ENCODE peak calls at places on chromosome 7, in five cellular contexts. I is SK-N-SH, O is GM23338, S is GM23248, W is PC-9. K is an unnamed sample.
A peak's percentile ranks its signal among the peaks of the same experiment; 100 is the strongest.

GRCh38 chr7:2760098-2760889 is 72.3 kb downstream of the AMZ1 start:
- DNase-seq in W (peak; percentile 47), O (peak; percentile 86), I (peak; percentile 85), S (peak; percentile 76), K (peak; percentile 41)

GRCh38 chr7:1667566-1668485 is 2.3 kb upstream of the ELFN1 start:
- DNase-seq in S (no peak), O (peak; percentile 50), W (no peak), I (peak; percentile 87), K (no peak)

GRCh38 chr7:111672901-111673300 is 110.6 kb upstream of the IMMP2L start:
- DNase-seq in S (no peak), I (no peak), W (no peak), O (no peak), K (no peak)

GRCh38 chr7:68978710-68979109 is 619.6 kb upstream of the AUTS2 start:
- DNase-seq in W (no peak), O (no peak), S (no peak), I (no peak), K (no peak)

GRCh38 chr7:133572087-133572486 is 319.2 kb downstream of the EXOC4 start:
- DNase-seq in O (no peak), W (no peak), S (peak; percentile 10), I (no peak), K (no peak)

GRCh38 chr7:73522081-73522818 is at the start of gene BAZ1B:
- DNase-seq in I (peak; percentile 100), S (peak; percentile 99), O (peak; percentile 99), W (peak; percentile 98), K (peak; percentile 99)

GRCh38 chr7:143909863-143910262 is 7.9 kb upstream of the TCAF1 start:
- DNase-seq in W (no peak), S (peak; percentile 78), O (no peak), I (no peak), K (no peak)

GRCh38 chr7:151304856-151305255 is 36.8 kb upstream of the NUB1 start:
- DNase-seq in S (peak; percentile 30), I (no peak), O (peak; percentile 86), W (no peak), K (no peak)

GRCh38 chr7:11831727-11832495 is at the start of gene THSD7A:
- DNase-seq in S (peak; percentile 69), W (peak; percentile 68), O (peak; percentile 71), I (peak; percentile 92), K (no peak)

GRCh38 chr7:105769951-105770628 is 106.3 kb downstream of the ATXN7L1 start:
- DNase-seq in I (peak; percentile 37), S (peak; percentile 39), W (peak; percentile 58), O (no peak), K (no peak)

GRCh38 chr7:71332226-71332625 is 200.3 kb downstream of the GALNT17 start:
- DNase-seq in W (no peak), O (no peak), I (no peak), S (no peak), K (no peak)

GRCh38 chr7:2120841-2121830 is 111.6 kb downstream of the MAD1L1 start:
- DNase-seq in W (no peak), S (no peak), O (no peak), I (peak; percentile 77), K (no peak)

GRCh38 chr7:91276909-91277308 is 12.7 kb downstream of the FZD1 start:
- DNase-seq in I (no peak), W (no peak), S (no peak), O (no peak), K (no peak)
- H3K9me2 ChIP-seq in I (no peaks in the 10 kb centered on the region), W (no peaks in the 10 kb centered on the region), S (no peaks in the 10 kb centered on the region), O (no peaks in the 10 kb centered on the region), K (no peaks in the 10 kb centered on the region)

GRCh38 chr7:128030263-128030998 is 806 bp downstream of the LRRC4 start:
- DNase-seq in I (peak; percentile 50), S (no peak), W (no peak), O (peak; percentile 67), K (no peak)

GRCh38 chr7:128032605-128033235 is 1.5 kb upstream of the LRRC4 start:
- DNase-seq in I (no peak), W (no peak), S (peak; percentile 78), O (peak; percentile 57), K (no peak)

GRCh38 chr7:128030999-128031681 is at the start of gene LRRC4:
- DNase-seq in W (peak; percentile 31), I (peak; percentile 90), O (peak; percentile 81), S (peak; percentile 83), K (peak; percentile 84)

GRCh38 chr7:128033246-128033645 is 2.0 kb upstream of the LRRC4 start:
- DNase-seq in W (no peak), O (no peak), I (no peak), S (no peak), K (no peak)

GRCh38 chr7:128031901-128032604 is 816 bp upstream of the LRRC4 start:
- DNase-seq in S (peak; percentile 97), I (peak; percentile 92), W (peak; percentile 46), O (peak; percentile 80), K (peak; percentile 92)
- H3K27me3 ChIP-seq in S (no peaks in the 10 kb centered on the region), I (no peaks in the 10 kb centered on the region), W (no peaks in the 10 kb centered on the region), O (peaks cover 31% of the 10 kb centered on the region), K (no peaks in the 10 kb centered on the region)

DNA sequence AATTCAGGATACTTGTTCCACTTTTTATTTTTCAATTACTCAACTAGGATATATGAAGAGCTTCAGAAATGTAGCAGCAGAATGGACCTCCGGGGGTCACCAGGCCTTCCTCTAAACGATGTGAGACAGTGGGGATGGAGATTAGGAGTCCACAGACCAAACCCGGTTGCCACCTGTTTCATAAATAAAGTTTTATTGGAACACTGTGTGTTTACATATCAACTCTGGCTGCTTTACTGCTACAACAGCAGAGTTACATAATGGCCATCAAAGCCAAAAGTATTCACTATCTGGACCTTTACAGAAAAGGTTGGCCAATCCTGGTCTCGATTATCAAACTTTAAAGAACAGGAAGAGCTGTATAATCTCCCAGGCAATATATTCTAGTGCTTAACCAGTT is 30.8 kb downstream of the RAPGEF5 start:
- DNase-seq in S (no peak), O (no peak), I (no peak), W (no peak), K (no peak)
- H3K79me2 ChIP-seq in S (no peaks in the 10 kb centered on the region), O (peaks cover 70% of the 10 kb centered on the region), I (no peaks in the 10 kb centered on the region), W (no peaks in the 10 kb centered on the region), K (peaks cover 100% of the 10 kb centered on the region)

GRCh38 chr7:92206672-92207071 is 27.7 kb upstream of the LRRD1 start:
- DNase-seq in O (no peak), W (no peak), I (no peak), S (no peak), K (no peak)
- H3K9me2 ChIP-seq in O (no peaks in the 10 kb centered on the region), W (no peaks in the 10 kb centered on the region), I (no peaks in the 10 kb centered on the region), S (no peaks in the 10 kb centered on the region), K (no peaks in the 10 kb centered on the region)

GRCh38 chr7:98800996-98801395 is 68.8 kb downstream of the TMEM130 start:
- DNase-seq in W (no peak), O (no peak), S (no peak), I (no peak), K (no peak)
- H3K27me3 ChIP-seq in W (no peaks in the 10 kb centered on the region), O (no peaks in the 10 kb centered on the region), S (no peaks in the 10 kb centered on the region), I (no peaks in the 10 kb centered on the region), K (peaks cover 3% of the 10 kb centered on the region)

K was measured in Karpas-422.